ENCODE peak calls at places on chromosomes 11 and 22, in five cellular contexts. L, U, V, M and K are unnamed samples.

GRCh38 chr11:119156496-119156895 is 7.6 kb downstream of the ABCG4 start:
- DNase-seq in L (no peak), U (no peak), V (no peak), M (no peak), K (no peak)

GRCh38 chr11:1092919-1093318 is 18.2 kb downstream of the MUC2 start:
- DNase-seq in L (no peak), U (no peak), V (no peak), M (no peak), K (no peak)

GRCh38 chr22:29143848-29144785 is 61.6 kb upstream of the EMID1 start:
- DNase-seq in L (no peak), U (no peak), V (no peak), M (no peak), K (no peak)

GRCh38 chr11:26696330-26696729 is 25.5 kb downstream of the SLC5A12 start:
- DNase-seq in L (no peak), U (no peak), V (no peak), M (no peak), K (no peak)

GRCh38 chr11:119376197-119376847 is 5.2 kb downstream of the USP2 start:
- DNase-seq in L (no peak), U (no peak), V (no peak), M (peak; percentile 37), K (no peak)

GRCh38 chr11:47477323-47477722 is 28.4 kb upstream of the RAPSN start:
- DNase-seq in L (no peak), U (no peak), V (no peak), M (peak; percentile 69), K (no peak)

GRCh38 chr22:45262931-45263789 is 21.6 kb upstream of the UPK3A start:
- DNase-seq in L (peak; percentile 36), U (no peak), V (no peak), M (no peak), K (no peak)

GRCh38 chr11:59755701-59756495 is 722 bp downstream of the STX3 start:
- DNase-seq in L (peak; percentile 90), U (peak; percentile 71), V (peak; percentile 85), M (peak; percentile 63), K (peak; percentile 51)

GRCh38 chr11:16194566-16194965 is 161.8 kb downstream of the SOX6 start:
- DNase-seq in L (no peak), U (no peak), V (no peak), M (peak; percentile 11), K (no peak)

GRCh38 chr11:105265859-105266258 is 126.3 kb upstream of the CARD18 start:
- DNase-seq in L (no peak), U (no peak), V (no peak), M (peak; percentile 48), K (no peak)

GRCh38 chr11:121741954-121742361 is 289.2 kb upstream of the SORL1-AS1 start:
- DNase-seq in L (no peak), U (no peak), V (no peak), M (peak; percentile 52), K (no peak)

GRCh38 chr11:111944651-111945051 is 7.5 kb downstream of the DIXDC1 start:
- DNase-seq in L (no peak), U (no peak), V (peak; percentile 96), M (peak; percentile 83), K (no peak)

GRCh38 chr11:13316528-13316961 is 39.0 kb downstream of the BMAL1 start:
- DNase-seq in L (no peak), U (no peak), V (no peak), M (peak; percentile 55), K (no peak)

GRCh38 chr11:85076535-85077330 is 550.4 kb downstream of the DLG2 start:
- DNase-seq in L (no peak), U (no peak), V (no peak), M (peak; percentile 34), K (no peak)

GRCh38 chr11:23010790-23011340 is 150.6 kb upstream of the CCDC179 start:
- DNase-seq in L (no peak), U (no peak), V (no peak), M (no peak), K (no peak)

GRCh38 chr22:38413085-38414008 is 41.7 kb downstream of the KCNJ4 start:
- DNase-seq in L (no peak), U (no peak), V (no peak), M (no peak), K (no peak)

GRCh38 chr11:2312232-2313042 is 10.6 kb downstream of the TSPAN32 start:
- DNase-seq in L (no peak), U (no peak), V (peak; percentile 29), M (peak; percentile 49), K (no peak)

GRCh38 chr11:93541884-93542752 is 1.1 kb downstream of the SMCO4 start:
- DNase-seq in L (peak; percentile 86), U (peak; percentile 72), V (peak; percentile 84), M (peak; percentile 77), K (no peak)

GRCh38 chr11:26465270-26465669 is 106.8 kb downstream of the MUC15 start:
- DNase-seq in L (no peak), U (no peak), V (no peak), M (no peak), K (no peak)

GRCh38 chr11:96576383-96576782 is 186.6 kb downstream of the JRKL start:
- DNase-seq in L (no peak), U (no peak), V (no peak), M (no peak), K (no peak)

GRCh38 chr11:2837096-2837601 is 48.4 kb downstream of the CDKN1C start:
- DNase-seq in L (peak; percentile 52), U (peak; percentile 88), V (peak; percentile 81), M (peak; percentile 11), K (peak; percentile 50)

GRCh38 chr11:114036156-114036811 is 23.2 kb upstream of the ZBTB16 start:
- DNase-seq in L (peak; percentile 95), U (peak; percentile 93), V (peak; percentile 77), M (peak; percentile 18), K (peak; percentile 88)

GRCh38 chr11:132125855-132126841 is 755.7 kb downstream of the NTM start:
- DNase-seq in L (peak; percentile 68), U (peak; percentile 45), V (peak; percentile 61), M (peak; percentile 26), K (peak; percentile 30)

GRCh38 chr11:73528420-73528819 is 69.5 kb downstream of the FAM168A start:
- DNase-seq in L (no peak), U (no peak), V (peak; percentile 52), M (no peak), K (no peak)

GRCh38 chr11:47179655-47179991 is 2.9 kb upstream of the ARFGAP2 start:
- DNase-seq in L (peak; percentile 88), U (peak; percentile 76), V (peak; percentile 66), M (peak; percentile 35), K (peak; percentile 32)

GRCh38 chr11:59754494-59754858 is 700 bp upstream of the STX3 start:
- DNase-seq in L (peak; percentile 41), U (no peak), V (no peak), M (peak; percentile 3), K (no peak)

GRCh38 chr11:59186130-59186594 is 14.2 kb downstream of the DTX4 start:
- DNase-seq in L (peak; percentile 73), U (peak; percentile 68), V (no peak), M (no peak), K (no peak)

GRCh38 chr11:106482920-106483761 is 405.7 kb downstream of the AASDHPPT start:
- DNase-seq in L (no peak), U (no peak), V (peak; percentile 81), M (peak; percentile 84), K (no peak)

GRCh38 chr11:100576044-100577021 is 110.8 kb upstream of the ARHGAP42 start:
- DNase-seq in L (peak; percentile 63), U (no peak), V (peak; percentile 72), M (peak; percentile 73), K (peak; percentile 30)

GRCh38 chr11:11691296-11692141 is 69.7 kb upstream of the GALNT18 start:
- DNase-seq in L (peak; percentile 76), U (peak; percentile 63), V (no peak), M (no peak), K (peak; percentile 67)

GRCh38 chr11:110026823-110027626 is 66.2 kb upstream of the ZC3H12C start:
- DNase-seq in L (no peak), U (no peak), V (no peak), M (peak; percentile 15), K (no peak)

GRCh38 chr11:134437821-134438220 is 25.8 kb upstream of the B3GAT1 start:
- DNase-seq in L (no peak), U (no peak), V (no peak), M (no peak), K (no peak)

GRCh38 chr11:11010624-11011127 is 152.8 kb upstream of the ZBED5 start:
- DNase-seq in L (peak; percentile 81), U (peak; percentile 66), V (peak; percentile 46), M (peak; percentile 1), K (peak; percentile 29)

GRCh38 chr11:134939046-134939445 is 527.0 kb upstream of the B3GAT1 start:
- DNase-seq in L (no peak), U (no peak), V (no peak), M (no peak), K (no peak)

DNA sequence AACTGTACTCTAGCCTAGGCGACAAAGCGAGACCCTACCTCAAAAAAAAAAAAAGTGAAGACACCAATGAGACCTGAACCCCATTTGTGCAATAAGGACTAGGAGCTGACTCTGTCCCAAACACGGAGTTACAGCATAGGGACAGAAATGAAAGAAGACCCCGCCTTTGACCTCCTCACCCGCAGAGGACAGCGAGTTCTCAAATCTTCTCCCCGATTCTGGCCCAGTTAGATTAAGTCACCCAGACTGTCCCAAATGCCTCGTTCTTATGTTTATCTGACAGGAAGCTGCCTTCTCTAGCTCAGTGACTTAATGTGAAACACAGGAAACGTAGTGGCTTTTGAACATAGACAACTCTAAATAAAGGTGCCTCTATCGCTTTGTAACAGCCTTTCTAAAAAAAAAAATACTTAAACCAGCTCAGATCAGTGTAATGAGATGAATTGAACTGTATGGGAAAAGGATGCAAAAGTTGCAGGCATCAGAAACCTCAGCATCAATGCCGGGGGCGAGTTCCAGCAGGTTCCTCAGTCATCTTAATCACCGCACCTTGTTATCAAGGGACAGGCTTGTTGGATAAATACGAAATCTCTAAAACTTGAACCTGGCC is 10.6 kb downstream of the MYH9 start:
- DNase-seq in L (no peak), U (no peak), V (no peak), M (no peak), K (no peak)
- H3K4me1 ChIP-seq in L (no peaks in the 10 kb centered on the region), U (no peaks in the 10 kb centered on the region), V (peaks cover 37% of the 10 kb centered on the region), M (peaks cover 44% of the 10 kb centered on the region), K (no peaks in the 10 kb centered on the region)

GRCh38 chr11:77115181-77115611 is 12.6 kb downstream of the OMP start:
- DNase-seq in L (peak; percentile 51), U (peak; percentile 67), V (no peak), M (no peak), K (no peak)
- H4K8ac ChIP-seq in L (no peak overlapping the region), U (no peak overlapping the region), V (no peak overlapping the region), M (no peak overlapping the region), K (no peak overlapping the region)

GRCh38 chr11:64306876-64307622 is 1.7 kb downstream of the ESRRA start:
- DNase-seq in L (no peak), U (no peak), V (no peak), M (no peak), K (no peak)
- H3K23ac ChIP-seq in L (peak overlapping the region; percentile 90), U (no peak overlapping the region), V (no peak overlapping the region), M (peak overlapping the region; percentile 20), K (no peak overlapping the region)

GRCh38 chr11:35138606-35138948 is 394 bp upstream of the CD44 start:
- DNase-seq in L (peak; percentile 68), U (peak; percentile 39), V (no peak), M (no peak), K (no peak)

GRCh38 chr11:35138058-35138457 is 913 bp upstream of the CD44 start:
- DNase-seq in L (no peak), U (no peak), V (no peak), M (no peak), K (no peak)

GRCh38 chr11:35141034-35141433 is 2.1 kb downstream of the CD44 start:
- DNase-seq in L (no peak), U (no peak), V (peak; percentile 46), M (no peak), K (no peak)

GRCh38 chr11:35139883-35140282 is 912 bp downstream of the CD44 start:
- DNase-seq in L (no peak), U (no peak), V (peak; percentile 40), M (no peak), K (no peak)

GRCh38 chr11:35138949-35139881 is at the start of gene CD44:
- DNase-seq in L (peak; percentile 69), U (peak; percentile 66), V (peak; percentile 88), M (peak; percentile 86), K (peak; percentile 18)
- H3K4me1 ChIP-seq in L (peaks cover 4% of the 10 kb centered on the region), U (peaks cover 3% of the 10 kb centered on the region), V (peaks cover 23% of the 10 kb centered on the region), M (peaks cover 22% of the 10 kb centered on the region), K (peaks cover 2% of the 10 kb centered on the region)